ENCODE peak calls at places on chromosomes 7 and 10, in seven cellular contexts. One of them, this sample, is unnamed.

GRCh38 chr10:50605280-50606270 is 18.2 kb downstream of the SGMS1 start:
- DNase-seq in cardiac fibroblast: peak; percentile 93
- DNase-seq in fibroblast of the conjunctiva: peak; percentile 91
- DNase-seq in stimulated activated CD4-positive, alpha-beta T cell treated with anti-CD3 and anti-CD28 coated beads, Interleukin-2, amount 100 ng/mL, for 48 hours: no peak
- DNase-seq in EH: peak; percentile 95
- DNase-seq in activated CD8-positive, alpha-beta memory T cell treated with anti-CD3 and anti-CD28 coated beads for 1 hour: no peak
- DNase-seq in HuH-7.5: no peak
- DNase-seq in this sample: no peak

GRCh38 chr7:85529831-85530230 is 343.0 kb upstream of the SEMA3D start:
- DNase-seq in EH: peak; percentile 86
- DNase-seq in HuH-7.5: no peak
- DNase-seq in stimulated activated CD4-positive, alpha-beta T cell treated with anti-CD3 and anti-CD28 coated beads, Interleukin-2, amount 100 ng/mL, for 48 hours: no peak
- DNase-seq in fibroblast of the conjunctiva: no peak
- DNase-seq in cardiac fibroblast: peak; percentile 25
- DNase-seq in activated CD8-positive, alpha-beta memory T cell treated with anti-CD3 and anti-CD28 coated beads for 1 hour: no peak
- DNase-seq in this sample: no peak

GRCh38 chr7:55509322-55509721 is 63.0 kb downstream of the VOPP1 start:
- DNase-seq in EH: peak; percentile 82
- DNase-seq in activated CD8-positive, alpha-beta memory T cell treated with anti-CD3 and anti-CD28 coated beads for 1 hour: no peak
- DNase-seq in stimulated activated CD4-positive, alpha-beta T cell treated with anti-CD3 and anti-CD28 coated beads, Interleukin-2, amount 100 ng/mL, for 48 hours: no peak
- DNase-seq in fibroblast of the conjunctiva: no peak
- DNase-seq in cardiac fibroblast: peak; percentile 59
- DNase-seq in HuH-7.5: no peak
- DNase-seq in this sample: no peak

GRCh38 chr7:93231799-93232672 is at the start of gene VPS50:
- DNase-seq in EH: peak; percentile 97
- DNase-seq in activated CD8-positive, alpha-beta memory T cell treated with anti-CD3 and anti-CD28 coated beads for 1 hour: peak; percentile 80
- DNase-seq in cardiac fibroblast: peak; percentile 97
- DNase-seq in HuH-7.5: peak; percentile 57
- DNase-seq in stimulated activated CD4-positive, alpha-beta T cell treated with anti-CD3 and anti-CD28 coated beads, Interleukin-2, amount 100 ng/mL, for 48 hours: peak; percentile 77
- DNase-seq in fibroblast of the conjunctiva: peak; percentile 92
- DNase-seq in this sample: peak; percentile 94

GRCh38 chr7:47743898-47744612 is 162.1 kb upstream of the TNS3 start:
- DNase-seq in cardiac fibroblast: peak; percentile 34
- DNase-seq in stimulated activated CD4-positive, alpha-beta T cell treated with anti-CD3 and anti-CD28 coated beads, Interleukin-2, amount 100 ng/mL, for 48 hours: no peak
- DNase-seq in fibroblast of the conjunctiva: no peak
- DNase-seq in HuH-7.5: no peak
- DNase-seq in activated CD8-positive, alpha-beta memory T cell treated with anti-CD3 and anti-CD28 coated beads for 1 hour: no peak
- DNase-seq in EH: no peak
- DNase-seq in this sample: no peak

GRCh38 chr10:25076501-25077197 is 60.2 kb downstream of the THNSL1 start:
- DNase-seq in HuH-7.5: no peak
- DNase-seq in cardiac fibroblast: peak; percentile 32
- DNase-seq in fibroblast of the conjunctiva: no peak
- DNase-seq in activated CD8-positive, alpha-beta memory T cell treated with anti-CD3 and anti-CD28 coated beads for 1 hour: no peak
- DNase-seq in EH: no peak
- DNase-seq in stimulated activated CD4-positive, alpha-beta T cell treated with anti-CD3 and anti-CD28 coated beads, Interleukin-2, amount 100 ng/mL, for 48 hours: no peak
- DNase-seq in this sample: no peak

GRCh38 chr7:41520445-41520844 is 182.4 kb downstream of the INHBA start:
- DNase-seq in stimulated activated CD4-positive, alpha-beta T cell treated with anti-CD3 and anti-CD28 coated beads, Interleukin-2, amount 100 ng/mL, for 48 hours: no peak
- DNase-seq in fibroblast of the conjunctiva: no peak
- DNase-seq in activated CD8-positive, alpha-beta memory T cell treated with anti-CD3 and anti-CD28 coated beads for 1 hour: no peak
- DNase-seq in cardiac fibroblast: no peak
- DNase-seq in EH: no peak
- DNase-seq in HuH-7.5: no peak
- DNase-seq in this sample: no peak

GRCh38 chr10:71970331-71970730 is 6.1 kb downstream of the CHST3 start:
- DNase-seq in cardiac fibroblast: no peak
- DNase-seq in activated CD8-positive, alpha-beta memory T cell treated with anti-CD3 and anti-CD28 coated beads for 1 hour: no peak
- DNase-seq in HuH-7.5: no peak
- DNase-seq in EH: peak; percentile 32
- DNase-seq in fibroblast of the conjunctiva: no peak
- DNase-seq in stimulated activated CD4-positive, alpha-beta T cell treated with anti-CD3 and anti-CD28 coated beads, Interleukin-2, amount 100 ng/mL, for 48 hours: no peak
- DNase-seq in this sample: no peak

GRCh38 chr7:131859162-131859821 is 302.9 kb upstream of the PODXL start:
- DNase-seq in stimulated activated CD4-positive, alpha-beta T cell treated with anti-CD3 and anti-CD28 coated beads, Interleukin-2, amount 100 ng/mL, for 48 hours: peak; percentile 23
- DNase-seq in activated CD8-positive, alpha-beta memory T cell treated with anti-CD3 and anti-CD28 coated beads for 1 hour: peak; percentile 11
- DNase-seq in EH: peak; percentile 84
- DNase-seq in cardiac fibroblast: peak; percentile 74
- DNase-seq in fibroblast of the conjunctiva: peak; percentile 31
- DNase-seq in HuH-7.5: peak; percentile 56
- DNase-seq in this sample: peak; percentile 80

GRCh38 chr7:22660732-22661131 is 66.3 kb upstream of the IL6 start:
- DNase-seq in cardiac fibroblast: no peak
- DNase-seq in EH: no peak
- DNase-seq in HuH-7.5: no peak
- DNase-seq in stimulated activated CD4-positive, alpha-beta T cell treated with anti-CD3 and anti-CD28 coated beads, Interleukin-2, amount 100 ng/mL, for 48 hours: no peak
- DNase-seq in fibroblast of the conjunctiva: no peak
- DNase-seq in activated CD8-positive, alpha-beta memory T cell treated with anti-CD3 and anti-CD28 coated beads for 1 hour: no peak
- DNase-seq in this sample: no peak

GRCh38 chr10:78759448-78760120 is 309.2 kb upstream of the ZMIZ1 start:
- DNase-seq in cardiac fibroblast: no peak
- DNase-seq in stimulated activated CD4-positive, alpha-beta T cell treated with anti-CD3 and anti-CD28 coated beads, Interleukin-2, amount 100 ng/mL, for 48 hours: no peak
- DNase-seq in fibroblast of the conjunctiva: no peak
- DNase-seq in EH: no peak
- DNase-seq in HuH-7.5: no peak
- DNase-seq in activated CD8-positive, alpha-beta memory T cell treated with anti-CD3 and anti-CD28 coated beads for 1 hour: no peak
- DNase-seq in this sample: no peak

GRCh38 chr10:3526721-3527120 is 258.3 kb downstream of the KLF6 start:
- DNase-seq in stimulated activated CD4-positive, alpha-beta T cell treated with anti-CD3 and anti-CD28 coated beads, Interleukin-2, amount 100 ng/mL, for 48 hours: no peak
- DNase-seq in fibroblast of the conjunctiva: peak; percentile 77
- DNase-seq in HuH-7.5: no peak
- DNase-seq in EH: peak; percentile 92
- DNase-seq in activated CD8-positive, alpha-beta memory T cell treated with anti-CD3 and anti-CD28 coated beads for 1 hour: no peak
- DNase-seq in cardiac fibroblast: peak; percentile 90
- DNase-seq in this sample: no peak

GRCh38 chr7:152074673-152075072 is 49.2 kb downstream of the GALNT11 start:
- DNase-seq in fibroblast of the conjunctiva: no peak
- DNase-seq in activated CD8-positive, alpha-beta memory T cell treated with anti-CD3 and anti-CD28 coated beads for 1 hour: no peak
- DNase-seq in EH: no peak
- DNase-seq in cardiac fibroblast: no peak
- DNase-seq in HuH-7.5: no peak
- DNase-seq in stimulated activated CD4-positive, alpha-beta T cell treated with anti-CD3 and anti-CD28 coated beads, Interleukin-2, amount 100 ng/mL, for 48 hours: no peak
- DNase-seq in this sample: no peak

GRCh38 chr10:14389981-14390590 is 59.4 kb upstream of the FRMD4A start:
- DNase-seq in cardiac fibroblast: no peak
- DNase-seq in stimulated activated CD4-positive, alpha-beta T cell treated with anti-CD3 and anti-CD28 coated beads, Interleukin-2, amount 100 ng/mL, for 48 hours: no peak
- DNase-seq in fibroblast of the conjunctiva: no peak
- DNase-seq in EH: no peak
- DNase-seq in HuH-7.5: no peak
- DNase-seq in activated CD8-positive, alpha-beta memory T cell treated with anti-CD3 and anti-CD28 coated beads for 1 hour: no peak
- DNase-seq in this sample: no peak

GRCh38 chr7:115009139-115009538 is 87.2 kb downstream of the MDFIC start:
- DNase-seq in cardiac fibroblast: peak; percentile 9
- DNase-seq in activated CD8-positive, alpha-beta memory T cell treated with anti-CD3 and anti-CD28 coated beads for 1 hour: no peak
- DNase-seq in HuH-7.5: no peak
- DNase-seq in EH: no peak
- DNase-seq in fibroblast of the conjunctiva: no peak
- DNase-seq in stimulated activated CD4-positive, alpha-beta T cell treated with anti-CD3 and anti-CD28 coated beads, Interleukin-2, amount 100 ng/mL, for 48 hours: no peak
- DNase-seq in this sample: no peak

GRCh38 chr7:157832866-157833607 is 496.2 kb downstream of the DNAJB6 start:
- DNase-seq in EH: no peak
- DNase-seq in cardiac fibroblast: no peak
- DNase-seq in activated CD8-positive, alpha-beta memory T cell treated with anti-CD3 and anti-CD28 coated beads for 1 hour: no peak
- DNase-seq in fibroblast of the conjunctiva: no peak
- DNase-seq in HuH-7.5: no peak
- DNase-seq in stimulated activated CD4-positive, alpha-beta T cell treated with anti-CD3 and anti-CD28 coated beads, Interleukin-2, amount 100 ng/mL, for 48 hours: no peak
- DNase-seq in this sample: no peak

GRCh38 chr10:31760674-31761081 is 168.0 kb downstream of the ARHGAP12 start:
- DNase-seq in HuH-7.5: no peak
- DNase-seq in cardiac fibroblast: no peak
- DNase-seq in fibroblast of the conjunctiva: no peak
- DNase-seq in activated CD8-positive, alpha-beta memory T cell treated with anti-CD3 and anti-CD28 coated beads for 1 hour: no peak
- DNase-seq in stimulated activated CD4-positive, alpha-beta T cell treated with anti-CD3 and anti-CD28 coated beads, Interleukin-2, amount 100 ng/mL, for 48 hours: no peak
- DNase-seq in EH: no peak
- DNase-seq in this sample: no peak

GRCh38 chr10:63866075-63866746 is 345.0 kb downstream of the REEP3 start:
- DNase-seq in fibroblast of the conjunctiva: peak; percentile 42
- DNase-seq in HuH-7.5: peak; percentile 26
- DNase-seq in EH: peak; percentile 65
- DNase-seq in stimulated activated CD4-positive, alpha-beta T cell treated with anti-CD3 and anti-CD28 coated beads, Interleukin-2, amount 100 ng/mL, for 48 hours: peak; percentile 40
- DNase-seq in cardiac fibroblast: peak; percentile 70
- DNase-seq in activated CD8-positive, alpha-beta memory T cell treated with anti-CD3 and anti-CD28 coated beads for 1 hour: no peak
- DNase-seq in this sample: peak; percentile 67

This sample was measured in D341Med.